ENCODE peak calls at places on chromosomes 6 and 20, in seven cellular contexts. U, E, R, O, K, X and D are unnamed samples.
A peak's percentile ranks its signal among the peaks of the same experiment; 100 is the strongest.

GRCh38 chr20:56359212-56360132 is 698 bp downstream of the FAM210B start:
- DNase-seq in K (peak; percentile 89), R (peak; percentile 60), X (peak; percentile 73), O (peak; percentile 86), U (peak; percentile 38), E (peak; percentile 72), D (peak; percentile 73)

GRCh38 chr6:155882527-155883333 is 427.1 kb upstream of the NOX3 start:
- DNase-seq in U (no peak), E (no peak), O (no peak), R (no peak), X (peak; percentile 21), K (no peak), D (no peak)

GRCh38 chr6:19851273-19852089 is 14.3 kb downstream of the ID4 start:
- DNase-seq in U (no peak), R (no peak), E (no peak), O (no peak), K (no peak), X (peak; percentile 84), D (peak; percentile 63)

GRCh38 chr6:158170656-158171081 is 2.5 kb downstream of the GTF2H5 start:
- DNase-seq in U (no peak), X (peak; percentile 89), R (no peak), K (no peak), O (no peak), E (no peak), D (peak; percentile 29)

GRCh38 chr6:89371849-89372505 is 19.5 kb upstream of the UBE2J1 start:
- DNase-seq in U (peak; percentile 80), R (peak; percentile 86), X (peak; percentile 26), K (peak; percentile 91), E (peak; percentile 54), O (peak; percentile 94), D (peak; percentile 57)

GRCh38 chr6:167689751-167690150 is 137.0 kb upstream of the AFDN start:
- DNase-seq in O (no peak), E (no peak), U (no peak), K (no peak), X (no peak), R (peak; percentile 16), D (no peak)

GRCh38 chr6:156881687-156882629 is 104.8 kb downstream of the ARID1B start:
- DNase-seq in E (no peak), O (no peak), R (peak; percentile 37), X (peak; percentile 26), K (no peak), U (no peak), D (no peak)

GRCh38 chr20:14865169-14865568 is 527.8 kb upstream of the FLRT3 start:
- DNase-seq in K (no peak), E (no peak), U (no peak), O (no peak), R (no peak), X (no peak), D (no peak)

GRCh38 chr6:1901556-1901955 is 291.8 kb downstream of the FOXC1 start:
- DNase-seq in U (no peak), E (no peak), K (no peak), R (no peak), O (no peak), X (peak; percentile 88), D (no peak)

GRCh38 chr6:28764014-28764723 is 159.6 kb downstream of the TRIM27 start:
- DNase-seq in O (no peak), X (no peak), U (no peak), R (no peak), K (no peak), E (no peak), D (no peak)

GRCh38 chr6:43978473-43979360 is 148.5 kb downstream of the MRPL14 start:
- DNase-seq in O (no peak), U (no peak), X (peak; percentile 43), E (no peak), R (no peak), K (peak; percentile 70), D (no peak)

GRCh38 chr6:95866732-95867131 is 149.0 kb upstream of the FUT9 start:
- DNase-seq in X (no peak), U (peak; percentile 41), K (no peak), O (no peak), R (no peak), E (no peak), D (no peak)

GRCh38 chr6:75203721-75204120 is 2.1 kb downstream of the COL12A1 start:
- DNase-seq in O (no peak), U (no peak), R (no peak), E (peak; percentile 31), X (peak; percentile 36), K (no peak), D (no peak)

GRCh38 chr6:139483082-139483481 is 108.6 kb upstream of the CITED2 start:
- DNase-seq in O (no peak), U (no peak), X (no peak), R (no peak), K (no peak), E (no peak), D (no peak)

GRCh38 chr20:52060794-52061714 is 130.5 kb downstream of the ZFP64 start:
- DNase-seq in K (no peak), U (no peak), X (no peak), E (no peak), O (no peak), R (no peak), D (no peak)

GRCh38 chr20:25364879-25365699 is 25.5 kb downstream of the ABHD12 start:
- DNase-seq in E (no peak), X (no peak), O (no peak), R (no peak), K (peak; percentile 10), U (no peak), D (no peak)

GRCh38 chr6:119119989-119120388 is 41.5 kb upstream of the FAM184A start:
- DNase-seq in E (no peak), K (no peak), U (no peak), R (no peak), O (no peak), X (peak; percentile 74), D (no peak)

GRCh38 chr20:24745617-24746350 is 203.3 kb upstream of the CST7 start:
- DNase-seq in K (peak; percentile 62), X (no peak), O (no peak), R (no peak), E (no peak), U (no peak), D (no peak)

GRCh38 chr6:1504465-1504864 is 105.2 kb upstream of the FOXC1 start:
- DNase-seq in U (no peak), K (peak; percentile 53), X (no peak), O (no peak), R (no peak), E (no peak), D (no peak)

GRCh38 chr20:41052742-41053419 is 24.3 kb downstream of the TOP1 start:
- DNase-seq in U (no peak), O (no peak), K (no peak), X (peak; percentile 85), R (no peak), E (no peak), D (no peak)

GRCh38 chr6:103000686-103001085 is 1607.2 kb downstream of the GRIK2 start:
- DNase-seq in X (no peak), K (no peak), E (no peak), R (no peak), O (no peak), U (no peak), D (no peak)

GRCh38 chr20:2652724-2653510 is 485 bp downstream of the NOP56 start:
- DNase-seq in U (no peak), O (peak; percentile 95), E (no peak), R (peak; percentile 52), X (no peak), K (peak; percentile 87), D (no peak)

DNA sequence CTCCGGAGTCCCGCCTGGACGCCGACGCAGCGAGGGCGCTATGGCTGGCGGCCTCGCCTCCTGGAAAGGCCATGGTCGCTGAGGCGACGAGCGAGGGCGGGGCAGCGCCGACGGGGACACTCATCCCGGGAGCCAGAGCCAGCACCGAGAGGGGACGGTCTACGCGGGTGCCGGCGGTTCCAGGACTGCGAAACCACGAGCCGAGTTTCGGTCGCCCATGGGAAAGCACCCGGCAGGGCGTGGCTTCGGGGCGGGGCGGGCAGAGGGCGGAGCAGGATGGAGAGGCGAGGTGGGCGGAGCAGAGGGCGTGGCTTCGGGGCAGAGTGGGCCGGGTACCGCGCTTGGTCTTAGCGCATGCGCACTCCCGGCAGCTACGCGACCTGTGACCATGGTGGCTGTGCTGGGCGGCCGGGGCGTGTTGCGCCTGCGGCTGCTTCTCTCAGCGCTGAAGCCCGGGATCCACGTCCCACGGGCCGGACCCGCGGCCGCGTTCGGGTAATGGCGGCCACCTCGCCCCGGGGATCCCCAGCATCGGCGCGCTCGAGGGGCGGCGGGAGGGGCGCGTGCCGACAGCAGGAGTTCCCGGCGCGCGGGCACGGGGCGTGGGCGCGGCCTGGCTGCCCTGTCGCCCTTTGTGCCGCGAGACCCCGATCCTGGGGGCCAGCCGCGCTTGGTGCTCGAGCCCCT is at the start of gene BPHL:
- DNase-seq in K (peak; percentile 99), E (peak; percentile 99), U (peak; percentile 99), O (peak; percentile 100), R (peak; percentile 98), X (peak; percentile 89), D (peak; percentile 94)
- TF ChIP-seq POLR2A in K (no peak), E (peak; percentile 67), U (no peak), O (peak; percentile 39), R (no peak), X (peak; percentile 76), D (peak; percentile 87)

GRCh38 chr6:16137451-16137801 is 8.5 kb downstream of the MYLIP start:
- DNase-seq in X (no peak), R (no peak), O (no peak), E (no peak), U (no peak), K (no peak), D (no peak)
- TF ChIP-seq POLR2A in X (no peak), R (no peak), O (no peak), E (no peak), U (no peak), K (no peak), D (no peak)

GRCh38 chr6:31400467-31401289 is 2.7 kb upstream of the MICA start:
- DNase-seq in O (peak; percentile 96), K (peak; percentile 96), U (peak; percentile 86), E (peak; percentile 81), X (peak; percentile 34), R (peak; percentile 85), D (no peak)
- TF ChIP-seq POLR2A in O (peak; percentile 70), K (no peak), U (no peak), E (peak; percentile 37), X (no peak), R (no peak), D (peak; percentile 48)

GRCh38 chr6:41600499-41601247 is 37.6 kb upstream of the MDFI start:
- DNase-seq in X (no peak), U (no peak), R (no peak), O (peak; percentile 51), K (no peak), E (no peak), D (no peak)
- TF ChIP-seq POLR2A in X (no peak), U (no peak), R (no peak), O (no peak), K (no peak), E (no peak), D (no peak)